ENCODE peak calls at places on chromosomes 12 and 14, in four cellular contexts. One of them, this sample, is unnamed.
A peak's percentile ranks its signal among the peaks of the same experiment; 100 is the strongest.

GRCh38 chr14:89921896-89922548 is 32.5 kb downstream of the EFCAB11 start:
- DNase-seq in GM12878: no peak
- DNase-seq in K562: no peak
- DNase-seq in HepG2: no peak
- DNase-seq in this sample: no peak

GRCh38 chr14:24513009-24513408 is 4.9 kb upstream of the CMA1 start:
- DNase-seq in GM12878: no peak
- DNase-seq in K562: peak; percentile 11
- DNase-seq in HepG2: no peak
- DNase-seq in this sample: no peak

GRCh38 chr12:119266963-119267362 is 67.6 kb upstream of the CCDC60 start:
- DNase-seq in GM12878: no peak
- DNase-seq in K562: no peak
- DNase-seq in HepG2: no peak
- DNase-seq in this sample: no peak

GRCh38 chr12:132275110-132275531 is 54.3 kb downstream of the GALNT9 start:
- DNase-seq in GM12878: no peak
- DNase-seq in K562: peak; percentile 25
- DNase-seq in HepG2: peak; percentile 16
- DNase-seq in this sample: peak; percentile 64

GRCh38 chr12:88893801-88894200 is 313.5 kb upstream of the KITLG start:
- DNase-seq in GM12878: no peak
- DNase-seq in K562: no peak
- DNase-seq in HepG2: no peak
- DNase-seq in this sample: no peak

GRCh38 chr12:8553088-8553627 is 12.5 kb upstream of the CLEC4E start:
- DNase-seq in GM12878: no peak
- DNase-seq in K562: no peak
- DNase-seq in HepG2: no peak
- DNase-seq in this sample: no peak

GRCh38 chr12:111628505-111629260 is 29.6 kb upstream of the ATXN2 start:
- DNase-seq in GM12878: no peak
- DNase-seq in K562: no peak
- DNase-seq in HepG2: peak; percentile 35
- DNase-seq in this sample: no peak

GRCh38 chr14:92254786-92255185 is 68.2 kb upstream of the SLC24A4 start:
- DNase-seq in GM12878: no peak
- DNase-seq in K562: no peak
- DNase-seq in HepG2: no peak
- DNase-seq in this sample: no peak

GRCh38 chr12:60094436-60094835 is 498.6 kb downstream of the SLC16A7 start:
- DNase-seq in GM12878: no peak
- DNase-seq in K562: no peak
- DNase-seq in HepG2: no peak
- DNase-seq in this sample: no peak

GRCh38 chr12:116662612-116663144 is 75.2 kb downstream of the SPRING1 start:
- DNase-seq in GM12878: no peak
- DNase-seq in K562: no peak
- DNase-seq in HepG2: peak; percentile 52
- DNase-seq in this sample: no peak

GRCh38 chr12:121060149-121061001 is 21.3 kb upstream of the OASL start:
- DNase-seq in GM12878: peak; percentile 56
- DNase-seq in K562: peak; percentile 65
- DNase-seq in HepG2: peak; percentile 63
- DNase-seq in this sample: peak; percentile 84

GRCh38 chr14:46496409-46496808 is 155.2 kb downstream of the RPL10L start:
- DNase-seq in GM12878: no peak
- DNase-seq in K562: no peak
- DNase-seq in HepG2: no peak
- DNase-seq in this sample: no peak

GRCh38 chr12:130970165-130970907 is 16.6 kb downstream of the ADGRD1 start:
- DNase-seq in GM12878: peak; percentile 68
- DNase-seq in K562: no peak
- DNase-seq in HepG2: no peak
- DNase-seq in this sample: no peak

GRCh38 chr12:52364901-52365489 is 2.3 kb downstream of the KRT85 start:
- DNase-seq in GM12878: no peak
- DNase-seq in K562: no peak
- DNase-seq in HepG2: no peak
- DNase-seq in this sample: no peak

GRCh38 chr12:81077686-81078441 is at the start of gene ACSS3:
- DNase-seq in GM12878: no peak
- DNase-seq in K562: no peak
- DNase-seq in HepG2: peak; percentile 67
- DNase-seq in this sample: peak; percentile 88

GRCh38 chr12:58443273-58443980 is 476.9 kb downstream of the LRIG3 start:
- DNase-seq in GM12878: no peak
- DNase-seq in K562: no peak
- DNase-seq in HepG2: peak; percentile 28
- DNase-seq in this sample: peak; percentile 52

GRCh38 chr12:122072031-122072970 is 6.3 kb upstream of the MLXIP start:
- DNase-seq in GM12878: no peak
- DNase-seq in K562: peak; percentile 84
- DNase-seq in HepG2: no peak
- DNase-seq in this sample: no peak
- TF ChIP-seq SIN3A in GM12878: no peak
- TF ChIP-seq SIN3A in K562: no peak
- TF ChIP-seq SIN3A in HepG2: no peak
- TF ChIP-seq SIN3A in this sample: no peak

DNA sequence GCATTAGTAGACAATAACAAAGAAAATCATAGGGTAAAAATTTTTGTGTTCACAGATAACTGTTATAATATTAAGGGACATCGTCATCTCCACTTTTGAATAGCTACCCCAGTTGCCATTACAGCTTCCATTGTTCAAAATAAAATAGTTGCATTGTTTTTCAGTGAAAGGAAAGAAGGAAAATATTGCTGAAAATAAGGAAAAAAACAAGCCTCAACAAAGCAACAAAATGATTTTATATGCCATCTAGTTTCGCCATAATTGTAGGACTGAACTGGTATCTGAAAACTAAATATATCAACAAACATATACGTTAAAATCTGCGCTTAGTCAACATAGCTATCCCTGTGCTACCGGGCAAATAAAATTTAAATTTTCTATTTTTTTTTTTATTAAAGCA is 3.3 kb downstream of the CDK17 start:
- DNase-seq in GM12878: no peak
- DNase-seq in K562: no peak
- DNase-seq in HepG2: no peak
- DNase-seq in this sample: no peak
- H3K4me3 ChIP-seq in GM12878: peak overlapping the region; percentile 38
- H3K4me3 ChIP-seq in K562: no peak overlapping the region
- H3K4me3 ChIP-seq in HepG2: peak overlapping the region; percentile 77
- H3K4me3 ChIP-seq in this sample: no peak overlapping the region

DNA sequence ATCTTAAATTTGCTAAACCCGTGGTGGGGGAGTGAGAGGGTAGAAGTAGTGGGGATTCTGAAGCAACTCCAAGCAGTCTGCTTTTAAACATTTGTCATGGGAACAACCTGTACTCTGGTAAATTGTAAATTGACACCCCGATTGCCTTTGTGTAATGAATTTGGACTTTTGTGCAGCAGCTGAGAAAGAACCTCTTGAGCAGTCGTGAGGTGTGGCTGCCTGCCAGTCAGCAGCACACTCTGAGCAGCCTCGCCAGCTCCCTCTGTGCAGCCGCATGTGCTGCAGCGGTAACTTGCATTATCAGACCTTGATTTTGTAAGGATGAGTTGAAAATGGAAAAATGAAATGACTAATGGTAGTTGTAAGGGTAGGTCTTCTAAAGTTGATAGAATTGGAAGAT is 74.3 kb downstream of the SUSD6 start:
- DNase-seq in GM12878: no peak
- DNase-seq in K562: no peak
- DNase-seq in HepG2: peak; percentile 62
- DNase-seq in this sample: no peak
- TF ChIP-seq CBX5 in GM12878: no peak
- TF ChIP-seq CBX5 in K562: no peak
- TF ChIP-seq CBX5 in HepG2: no peak
- TF ChIP-seq CBX5 in this sample: no peak

DNA sequence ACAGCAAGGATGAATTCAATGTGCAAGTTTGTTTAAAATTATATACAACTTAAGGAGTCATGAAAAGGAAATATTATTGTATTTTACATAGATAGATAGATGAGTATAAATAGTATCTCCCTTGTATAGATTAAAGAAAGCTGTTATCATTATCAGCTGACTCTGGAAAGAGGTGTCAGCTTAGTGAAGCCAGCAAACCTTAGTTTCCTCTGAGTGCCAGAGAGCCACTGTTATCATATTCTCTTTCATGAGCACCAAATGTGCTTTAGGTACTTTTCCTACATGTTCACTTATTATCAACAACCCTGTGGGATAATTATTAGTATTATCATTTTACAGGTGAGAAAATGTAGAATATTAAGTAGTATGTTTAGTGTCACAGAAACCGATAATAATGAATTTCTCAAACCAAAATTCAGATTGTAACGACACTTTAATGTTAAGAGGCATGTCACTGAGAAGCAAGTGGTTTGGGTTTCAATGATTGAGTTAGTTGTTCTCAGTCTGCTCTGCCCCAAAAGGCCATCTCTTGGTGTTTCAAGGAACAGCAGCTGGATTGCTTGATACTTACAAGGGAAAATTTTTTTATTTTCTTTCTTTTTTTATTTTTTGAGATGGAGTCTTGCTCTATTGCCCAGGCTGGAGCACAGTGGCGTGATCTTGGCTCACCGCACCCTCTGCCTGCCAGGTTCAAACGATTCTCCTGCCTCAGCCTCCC is 53.7 kb downstream of the PLEKHA5 start:
- DNase-seq in GM12878: no peak
- DNase-seq in K562: no peak
- DNase-seq in HepG2: no peak
- DNase-seq in this sample: no peak
- TF ChIP-seq SIN3A in GM12878: no peak
- TF ChIP-seq SIN3A in K562: no peak
- TF ChIP-seq SIN3A in HepG2: no peak
- TF ChIP-seq SIN3A in this sample: no peak

DNA sequence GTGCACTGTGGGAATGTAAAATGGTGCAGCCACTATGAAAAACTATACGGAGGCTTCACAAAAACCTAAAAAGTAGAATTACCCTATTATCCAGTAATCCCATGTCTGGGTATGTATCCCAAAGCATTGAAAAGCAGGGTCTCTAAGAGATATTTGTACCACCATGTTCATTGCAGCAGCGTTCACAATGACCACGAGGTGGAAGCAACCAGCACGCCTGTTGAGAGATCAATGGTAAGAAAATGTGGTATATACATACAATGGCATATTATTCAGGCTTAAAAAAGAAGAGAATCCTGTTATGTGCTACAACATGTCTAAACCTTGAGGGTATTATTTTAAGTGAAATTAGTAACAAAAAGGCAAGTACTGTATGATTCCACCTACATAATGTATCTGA is 910 bp upstream of the NOPCHAP1 start:
- DNase-seq in GM12878: no peak
- DNase-seq in K562: peak; percentile 37
- DNase-seq in HepG2: peak; percentile 44
- DNase-seq in this sample: no peak
- H3K4me3 ChIP-seq in GM12878: peak overlapping the region; percentile 76
- H3K4me3 ChIP-seq in K562: no peak overlapping the region
- H3K4me3 ChIP-seq in HepG2: peak overlapping the region; percentile 78
- H3K4me3 ChIP-seq in this sample: no peak overlapping the region

GRCh38 chr14:61616524-61617185 is 78.7 kb upstream of the HIF1A start:
- DNase-seq in GM12878: no peak
- DNase-seq in K562: no peak
- DNase-seq in HepG2: peak; percentile 25
- DNase-seq in this sample: no peak
- TF ChIP-seq CBX5 in GM12878: no peak
- TF ChIP-seq CBX5 in K562: no peak
- TF ChIP-seq CBX5 in HepG2: no peak
- TF ChIP-seq CBX5 in this sample: no peak

GRCh38 chr12:96985515-96986362 is 78.7 kb downstream of the NEDD1 start:
- DNase-seq in GM12878: no peak
- DNase-seq in K562: peak; percentile 37
- DNase-seq in HepG2: no peak
- DNase-seq in this sample: no peak
- TF ChIP-seq SIN3A in GM12878: no peak
- TF ChIP-seq SIN3A in K562: no peak
- TF ChIP-seq SIN3A in HepG2: no peak
- TF ChIP-seq SIN3A in this sample: no peak

GRCh38 chr12:12072064-12072760 is 1.5 kb downstream of the BCL2L14 start:
- DNase-seq in GM12878: peak; percentile 12
- DNase-seq in K562: no peak
- DNase-seq in HepG2: peak; percentile 38
- DNase-seq in this sample: no peak

GRCh38 chr12:12070149-12070548 is 590 bp upstream of the BCL2L14 start:
- DNase-seq in GM12878: no peak
- DNase-seq in K562: no peak
- DNase-seq in HepG2: no peak
- DNase-seq in this sample: no peak

DNA sequence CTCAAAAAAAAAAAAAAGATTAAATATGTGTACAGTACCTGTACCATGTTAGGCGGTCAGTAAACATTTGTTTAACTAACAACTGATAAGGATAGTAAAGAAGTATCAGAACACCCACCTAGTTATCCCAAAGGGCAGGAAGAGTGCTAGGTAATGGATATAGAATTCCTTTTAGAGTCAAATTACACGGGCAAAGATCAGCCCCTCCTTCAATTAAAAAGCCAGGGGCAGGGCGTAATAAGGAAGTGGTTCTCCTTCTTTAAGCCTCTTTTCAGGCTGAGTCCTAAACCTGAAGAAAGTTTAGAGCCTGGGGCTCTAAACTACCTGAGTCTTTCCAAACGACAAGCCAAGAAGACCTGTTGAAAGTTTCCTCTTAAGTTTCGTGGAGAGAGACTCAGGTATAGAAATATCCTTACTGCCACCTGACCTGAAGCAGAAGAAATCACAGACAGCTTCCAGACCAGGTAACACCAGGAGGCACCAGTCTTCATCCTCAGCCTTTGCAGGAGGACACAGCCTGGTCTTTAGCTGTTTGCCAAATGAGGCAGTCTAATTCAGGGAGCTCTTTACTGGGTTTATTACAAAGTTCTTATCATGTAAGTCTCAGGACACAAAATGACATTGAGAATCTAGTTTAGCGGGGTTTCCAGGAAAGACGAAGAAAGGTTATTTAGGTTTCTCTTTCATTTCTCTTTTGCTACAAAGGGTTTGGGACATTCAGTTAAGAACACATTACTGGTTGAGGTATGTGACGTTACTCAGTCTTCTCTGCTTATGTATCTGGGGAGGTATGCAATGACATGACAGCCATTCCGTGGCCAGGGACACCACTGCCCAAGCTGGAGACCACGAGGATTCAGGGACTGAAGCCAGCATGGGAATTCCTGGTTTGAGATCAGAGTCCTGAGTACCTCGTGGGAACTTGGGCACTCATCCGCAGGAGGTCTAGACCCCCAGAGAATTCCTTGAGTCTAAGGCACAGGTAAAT is at the start of gene BCL2L14:
- DNase-seq in GM12878: peak; percentile 36
- DNase-seq in K562: no peak
- DNase-seq in HepG2: peak; percentile 59
- DNase-seq in this sample: no peak
- H3K4me3 ChIP-seq in GM12878: peak within 1 kb of the TSS; percentile 72
- H3K4me3 ChIP-seq in K562: no peak within 1 kb of the TSS
- H3K4me3 ChIP-seq in HepG2: peak within 1 kb of the TSS; percentile 46
- H3K4me3 ChIP-seq in this sample: no peak within 1 kb of the TSS

This sample was measured in H1.